ENCODE peak calls at places on chromosomes 6 and 20, in four cellular contexts. D is CD8-positive, alpha-beta T cell; G is sigmoid colon; Y is hepatocyte. B is an unnamed sample.

GRCh38 chr6:138817799-138818198 is 21.9 kb downstream of the ECT2L start:
- DNase-seq in D (no peak), G (no peak), Y (peak; percentile 88), B (peak; percentile 95)

GRCh38 chr6:18465410-18466154 is 78.4 kb downstream of the RNF144B start:
- DNase-seq in Y (no peak), D (no peak), G (no peak), B (no peak)

GRCh38 chr20:18754030-18754659 is 59.4 kb upstream of the SCP2D1 start:
- DNase-seq in G (no peak), Y (no peak), D (no peak), B (no peak)

GRCh38 chr20:17843246-17844132 is 125.1 kb downstream of the SNX5 start:
- DNase-seq in D (no peak), Y (no peak), G (peak; percentile 76), B (no peak)

GRCh38 chr6:27809939-27810767 is 102.0 kb downstream of the OR2B2 start:
- DNase-seq in Y (peak; percentile 92), D (peak; percentile 63), G (peak; percentile 89), B (peak; percentile 69)

GRCh38 chr6:30720738-30721197 is 616 bp downstream of the TUBB start:
- DNase-seq in D (peak; percentile 18), Y (peak; percentile 77), G (peak; percentile 91), B (no peak)

GRCh38 chr20:43550456-43550855 is 8.4 kb upstream of the SGK2 start:
- DNase-seq in G (no peak), D (no peak), Y (no peak), B (no peak)

GRCh38 chr6:159693894-159694545 is 979 bp upstream of the SOD2 start:
- DNase-seq in Y (peak; percentile 58), G (peak; percentile 85), D (peak; percentile 15), B (peak; percentile 73)

GRCh38 chr6:158006331-158006730 is 24.7 kb downstream of the SYNJ2 start:
- DNase-seq in Y (no peak), G (no peak), D (no peak), B (no peak)

GRCh38 chr6:156839591-156840001 is 62.4 kb downstream of the ARID1B start:
- DNase-seq in D (no peak), Y (no peak), G (peak; percentile 74), B (no peak)

GRCh38 chr6:148395583-148396101 is 53.0 kb downstream of the SASH1 start:
- DNase-seq in D (no peak), Y (no peak), G (no peak), B (no peak)

GRCh38 chr6:142694054-142694453 is 250.9 kb downstream of the HIVEP2 start:
- DNase-seq in D (no peak), G (no peak), Y (no peak), B (no peak)

GRCh38 chr20:19628570-19629134 is 129.4 kb upstream of the RIN2 start:
- DNase-seq in D (no peak), Y (peak; percentile 84), G (no peak), B (no peak)

GRCh38 chr6:47083586-47084047 is 41.5 kb upstream of the ADGRF1 start:
- DNase-seq in D (no peak), Y (peak; percentile 86), G (peak; percentile 98), B (no peak)

GRCh38 chr6:14406616-14407343 is 289.2 kb downstream of the CD83 start:
- DNase-seq in Y (no peak), G (no peak), D (no peak), B (no peak)

GRCh38 chr20:58610071-58610800 is 40.8 kb upstream of the STX16 start:
- DNase-seq in D (no peak), Y (no peak), G (no peak), B (no peak)

GRCh38 chr20:6501061-6501460 is 266.4 kb upstream of the BMP2 start:
- DNase-seq in Y (no peak), G (no peak), D (no peak), B (no peak)
- H3K9me3 ChIP-seq in Y (no peaks in the 10 kb centered on the region), G (no peaks in the 10 kb centered on the region), D (no peaks in the 10 kb centered on the region), B (no peaks in the 10 kb centered on the region)

DNA sequence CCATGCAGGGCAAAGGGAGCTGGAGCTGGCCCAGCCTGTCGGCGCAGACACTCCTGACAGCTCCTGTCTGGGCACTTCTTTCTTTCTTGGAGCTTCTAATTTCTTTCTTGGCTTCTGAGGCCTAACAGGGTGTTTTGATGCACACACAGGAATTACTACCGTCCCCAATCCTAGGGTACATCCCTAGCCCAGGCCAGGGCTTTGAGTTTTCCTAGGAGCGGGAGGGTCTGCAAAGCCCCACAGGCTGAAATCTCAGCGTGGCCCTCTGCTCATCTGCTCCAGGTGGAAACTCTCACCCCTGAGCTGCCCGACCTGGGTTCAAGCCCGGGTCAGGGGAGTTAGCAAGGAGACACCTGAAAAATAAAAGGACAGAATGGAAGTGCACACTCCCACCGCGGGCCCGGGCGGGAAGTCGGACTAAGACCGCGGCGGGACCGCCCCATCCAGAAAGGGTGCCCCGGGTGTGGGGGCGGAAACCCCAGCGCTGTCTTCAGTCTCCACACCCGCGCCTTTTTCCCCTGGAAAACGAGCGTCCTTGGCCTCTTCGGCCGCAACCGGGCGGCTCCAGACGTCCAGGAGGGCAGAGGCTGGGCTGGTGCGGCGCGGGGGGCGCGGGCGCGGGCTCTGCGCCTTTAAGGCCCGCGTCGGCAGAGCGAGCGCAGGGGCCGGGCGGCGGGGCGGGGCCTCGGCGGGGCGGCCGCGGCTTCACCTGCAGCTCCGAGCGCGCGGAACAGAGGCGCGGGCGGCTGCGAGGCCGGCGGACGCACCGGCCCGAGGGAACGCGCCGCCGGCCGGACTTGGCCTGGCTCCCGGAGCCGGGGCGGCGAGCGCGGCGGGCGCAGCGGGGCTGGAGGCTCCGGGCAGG is at the start of gene CDH4:
- DNase-seq in Y (peak; percentile 57), G (no peak), D (no peak), B (peak; percentile 85)
- H3K36me3 ChIP-seq in Y (no peaks in the 10 kb centered on the region), G (no peaks in the 10 kb centered on the region), D (no peaks in the 10 kb centered on the region), B (peaks cover 27% of the 10 kb centered on the region)

GRCh38 chr20:59667131-59667530 is 62.8 kb downstream of the PHACTR3 start:
- DNase-seq in D (no peak), G (no peak), Y (no peak), B (peak; percentile 69)
- H3K9me3 ChIP-seq in D (no peaks in the 10 kb centered on the region), G (no peaks in the 10 kb centered on the region), Y (no peaks in the 10 kb centered on the region), B (no peaks in the 10 kb centered on the region)

DNA sequence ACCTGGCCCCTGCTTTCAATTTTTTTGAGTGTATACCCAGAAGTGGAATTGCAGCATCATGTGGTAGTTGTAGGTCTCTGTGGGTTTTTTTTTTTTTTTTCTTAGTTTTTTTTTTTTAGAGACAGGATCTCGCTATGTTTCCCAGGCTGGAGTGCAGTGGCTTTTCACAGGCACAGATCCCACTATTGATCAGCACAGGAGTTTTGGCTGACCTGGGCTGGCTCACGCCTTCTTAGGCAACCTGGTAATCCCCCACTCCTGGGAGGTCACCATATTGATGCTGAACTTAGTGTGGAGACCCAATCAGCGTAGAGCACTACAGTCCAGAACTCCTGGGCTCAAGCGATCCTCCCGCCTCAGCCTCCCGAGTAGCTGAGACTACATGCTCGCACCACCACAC is 25.9 kb downstream of the MTO1 start:
- DNase-seq in G (no peak), Y (no peak), D (no peak), B (no peak)
- H3K36me3 ChIP-seq in G (peaks cover 41% of the 10 kb centered on the region), Y (no peaks in the 10 kb centered on the region), D (peaks cover 45% of the 10 kb centered on the region), B (peaks cover 84% of the 10 kb centered on the region)

DNA sequence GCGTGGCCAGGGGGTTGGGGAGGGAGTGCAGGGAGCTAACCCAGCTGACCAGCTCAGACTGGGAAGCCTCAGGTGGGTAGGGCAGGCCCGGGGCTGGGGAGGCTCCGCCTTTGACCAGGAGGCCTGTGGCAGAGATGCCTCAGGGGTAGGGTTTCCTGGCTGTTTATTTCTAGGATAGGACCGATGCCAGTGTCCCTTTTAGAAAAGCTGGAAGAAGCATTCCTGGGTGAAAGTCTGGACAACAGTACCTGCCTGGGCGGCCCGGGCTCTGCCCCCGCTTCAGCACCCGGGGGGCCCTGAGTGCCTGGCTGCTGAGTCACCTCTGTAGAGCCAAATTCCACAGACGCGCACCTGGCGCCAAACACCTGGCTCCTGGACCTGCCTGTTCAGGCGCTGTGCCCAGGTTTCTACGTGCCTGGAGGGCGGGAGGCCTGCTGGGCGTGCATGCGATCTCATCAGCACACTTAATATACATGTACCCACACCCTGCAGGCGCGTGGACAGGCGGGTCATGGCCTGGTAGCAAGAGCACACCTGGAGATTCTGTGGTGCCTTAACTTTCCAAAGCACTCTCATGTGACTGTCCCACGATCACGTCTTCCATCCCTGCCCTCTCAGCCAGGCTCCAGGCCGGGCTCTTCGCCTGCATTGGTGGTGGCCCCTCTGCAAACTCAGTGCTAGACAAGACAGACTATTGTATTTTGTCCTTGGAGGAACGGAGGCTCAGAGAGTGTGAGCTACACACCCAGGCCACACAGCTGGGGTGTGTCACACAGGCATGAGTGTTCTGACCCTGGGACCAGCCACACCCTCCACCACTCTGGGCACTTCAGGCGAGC is 264.4 kb downstream of the DLL1 start:
- DNase-seq in G (peak; percentile 65), Y (peak; percentile 60), D (no peak), B (peak; percentile 98)
- H3K9me3 ChIP-seq in G (no peaks in the 10 kb centered on the region), Y (no peaks in the 10 kb centered on the region), D (no peaks in the 10 kb centered on the region), B (no peaks in the 10 kb centered on the region)

GRCh38 chr6:43779864-43780260 is 9.9 kb downstream of the VEGFA start:
- DNase-seq in G (no peak), Y (no peak), D (no peak), B (no peak)
- H3K36me3 ChIP-seq in G (peaks cover 42% of the 10 kb centered on the region), Y (no peaks in the 10 kb centered on the region), D (no peaks in the 10 kb centered on the region), B (peaks cover 99% of the 10 kb centered on the region)

B was measured in RWPE2.